ENCODE peak calls at places on chromosomes 12 and 14, in six cellular contexts. One of them, this sample, is unnamed.

GRCh38 chr12:11650697-11651281 is 1.3 kb downstream of the ETV6 start:
- DNase-seq in fibroblast of pulmonary artery: peak
- DNase-seq in heart left ventricle: no peak
- DNase-seq in GM12865: peak
- DNase-seq in Panc1: no peak
- DNase-seq in fibroblast of lung: peak
- DNase-seq in this sample: no peak

GRCh38 chr12:104296718-104297117 is 6.8 kb upstream of the EID3 start:
- DNase-seq in fibroblast of pulmonary artery: no peak
- DNase-seq in Panc1: no peak
- DNase-seq in fibroblast of lung: no peak
- DNase-seq in GM12865: no peak
- DNase-seq in heart left ventricle: no peak
- DNase-seq in this sample: no peak

GRCh38 chr14:69719501-69719951 is 47.4 kb upstream of the SRSF5 start:
- DNase-seq in fibroblast of pulmonary artery: peak
- DNase-seq in heart left ventricle: peak
- DNase-seq in Panc1: no peak
- DNase-seq in GM12865: no peak
- DNase-seq in fibroblast of lung: peak
- DNase-seq in this sample: peak

GRCh38 chr14:73238941-73239340 is 1.6 kb downstream of the PAPLN start:
- DNase-seq in Panc1: no peak
- DNase-seq in fibroblast of lung: peak
- DNase-seq in heart left ventricle: no peak
- DNase-seq in GM12865: no peak
- DNase-seq in fibroblast of pulmonary artery: no peak
- DNase-seq in this sample: no peak

GRCh38 chr12:127657036-127657435 is 609.9 kb upstream of the TMEM132C start:
- DNase-seq in heart left ventricle: no peak
- DNase-seq in Panc1: no peak
- DNase-seq in fibroblast of pulmonary artery: no peak
- DNase-seq in fibroblast of lung: peak
- DNase-seq in GM12865: no peak
- DNase-seq in this sample: no peak

GRCh38 chr12:124665516-124665915 is 98.1 kb upstream of the NCOR2 start:
- DNase-seq in fibroblast of pulmonary artery: peak
- DNase-seq in GM12865: no peak
- DNase-seq in heart left ventricle: no peak
- DNase-seq in fibroblast of lung: peak
- DNase-seq in Panc1: no peak
- DNase-seq in this sample: no peak

GRCh38 chr12:3921142-3921520 is 47.9 kb upstream of the PARP11 start:
- DNase-seq in heart left ventricle: no peak
- DNase-seq in fibroblast of pulmonary artery: no peak
- DNase-seq in GM12865: no peak
- DNase-seq in fibroblast of lung: no peak
- DNase-seq in Panc1: no peak
- DNase-seq in this sample: no peak

GRCh38 chr12:62247646-62248045 is 12.6 kb upstream of the USP15 start:
- DNase-seq in heart left ventricle: no peak
- DNase-seq in Panc1: no peak
- DNase-seq in GM12865: no peak
- DNase-seq in fibroblast of lung: no peak
- DNase-seq in fibroblast of pulmonary artery: no peak
- DNase-seq in this sample: no peak

GRCh38 chr12:9813821-9814798 is 13.2 kb upstream of the KLRF1 start:
- DNase-seq in fibroblast of lung: peak
- DNase-seq in GM12865: peak
- DNase-seq in Panc1: no peak
- DNase-seq in heart left ventricle: peak
- DNase-seq in fibroblast of pulmonary artery: peak
- DNase-seq in this sample: no peak

GRCh38 chr12:119869720-119870119 is 7.4 kb downstream of the CIT start:
- DNase-seq in Panc1: no peak
- DNase-seq in fibroblast of pulmonary artery: peak
- DNase-seq in heart left ventricle: no peak
- DNase-seq in fibroblast of lung: peak
- DNase-seq in GM12865: no peak
- DNase-seq in this sample: no peak

GRCh38 chr14:94935901-94936300 is 166.0 kb upstream of the GSC start:
- DNase-seq in heart left ventricle: no peak
- DNase-seq in GM12865: no peak
- DNase-seq in fibroblast of lung: no peak
- DNase-seq in Panc1: no peak
- DNase-seq in fibroblast of pulmonary artery: no peak
- DNase-seq in this sample: no peak

GRCh38 chr12:120115692-120116442 is 686 bp downstream of the RAB35 start:
- DNase-seq in fibroblast of lung: no peak
- DNase-seq in fibroblast of pulmonary artery: peak
- DNase-seq in GM12865: peak
- DNase-seq in heart left ventricle: no peak
- DNase-seq in Panc1: no peak
- DNase-seq in this sample: no peak

GRCh38 chr14:23512156-23512555 is 39.4 kb downstream of the ZFHX2 start:
- DNase-seq in fibroblast of pulmonary artery: no peak
- DNase-seq in Panc1: no peak
- DNase-seq in fibroblast of lung: peak
- DNase-seq in heart left ventricle: no peak
- DNase-seq in GM12865: no peak
- DNase-seq in this sample: no peak

GRCh38 chr12:126869644-126870043 is 1397.3 kb upstream of the TMEM132C start:
- DNase-seq in Panc1: no peak
- DNase-seq in fibroblast of lung: no peak
- DNase-seq in heart left ventricle: no peak
- DNase-seq in GM12865: no peak
- DNase-seq in fibroblast of pulmonary artery: no peak
- DNase-seq in this sample: no peak

GRCh38 chr14:55123101-55123500 is 6.0 kb upstream of the LGALS3 start:
- DNase-seq in heart left ventricle: no peak
- DNase-seq in fibroblast of lung: peak
- DNase-seq in Panc1: no peak
- DNase-seq in fibroblast of pulmonary artery: peak
- DNase-seq in GM12865: no peak
- DNase-seq in this sample: no peak

GRCh38 chr12:97005612-97006011 is 98.6 kb downstream of the NEDD1 start:
- DNase-seq in GM12865: no peak
- DNase-seq in Panc1: no peak
- DNase-seq in heart left ventricle: no peak
- DNase-seq in fibroblast of pulmonary artery: no peak
- DNase-seq in fibroblast of lung: no peak
- DNase-seq in this sample: no peak

GRCh38 chr14:70881549-70882174 is 25.6 kb upstream of the PCNX1 start:
- DNase-seq in fibroblast of pulmonary artery: no peak
- DNase-seq in Panc1: no peak
- DNase-seq in heart left ventricle: no peak
- DNase-seq in fibroblast of lung: no peak
- DNase-seq in GM12865: peak
- DNase-seq in this sample: no peak

GRCh38 chr14:26204954-26205479 is 392.8 kb downstream of the NOVA1 start:
- DNase-seq in heart left ventricle: peak
- DNase-seq in GM12865: no peak
- DNase-seq in fibroblast of lung: peak
- DNase-seq in Panc1: no peak
- DNase-seq in fibroblast of pulmonary artery: peak
- DNase-seq in this sample: no peak

GRCh38 chr14:52219488-52220084 is 47.9 kb upstream of the PTGDR start:
- DNase-seq in fibroblast of pulmonary artery: peak
- DNase-seq in heart left ventricle: no peak
- DNase-seq in GM12865: no peak
- DNase-seq in Panc1: no peak
- DNase-seq in fibroblast of lung: no peak
- DNase-seq in this sample: no peak

GRCh38 chr12:101920906-101921305 is 43.5 kb downstream of the DRAM1 start:
- DNase-seq in Panc1: no peak
- DNase-seq in heart left ventricle: no peak
- DNase-seq in GM12865: no peak
- DNase-seq in fibroblast of pulmonary artery: no peak
- DNase-seq in fibroblast of lung: peak
- DNase-seq in this sample: no peak

GRCh38 chr14:85058170-85058569 is 471.8 kb upstream of the FLRT2 start:
- DNase-seq in Panc1: no peak
- DNase-seq in fibroblast of lung: peak
- DNase-seq in heart left ventricle: no peak
- DNase-seq in GM12865: no peak
- DNase-seq in fibroblast of pulmonary artery: peak
- DNase-seq in this sample: no peak

GRCh38 chr12:85065816-85066482 is 29.8 kb downstream of the LRRIQ1 start:
- DNase-seq in fibroblast of lung: no peak
- DNase-seq in Panc1: no peak
- DNase-seq in heart left ventricle: no peak
- DNase-seq in GM12865: no peak
- DNase-seq in fibroblast of pulmonary artery: no peak
- DNase-seq in this sample: no peak

GRCh38 chr14:30957813-30958370 is 67.6 kb upstream of the AP4S1 start:
- DNase-seq in fibroblast of pulmonary artery: no peak
- DNase-seq in Panc1: no peak
- DNase-seq in fibroblast of lung: no peak
- DNase-seq in heart left ventricle: no peak
- DNase-seq in GM12865: no peak
- DNase-seq in this sample: peak

GRCh38 chr14:78595797-78596196 is 425.6 kb downstream of the NRXN3 start:
- DNase-seq in fibroblast of lung: no peak
- DNase-seq in fibroblast of pulmonary artery: no peak
- DNase-seq in Panc1: no peak
- DNase-seq in GM12865: peak
- DNase-seq in heart left ventricle: no peak
- DNase-seq in this sample: no peak

GRCh38 chr12:62537544-62537943 is 70.9 kb downstream of the MON2 start:
- DNase-seq in fibroblast of pulmonary artery: peak
- DNase-seq in heart left ventricle: peak
- DNase-seq in fibroblast of lung: peak
- DNase-seq in GM12865: no peak
- DNase-seq in Panc1: no peak
- DNase-seq in this sample: no peak

GRCh38 chr14:34920339-34920738 is 45.2 kb upstream of the BAZ1A start:
- DNase-seq in fibroblast of pulmonary artery: no peak
- DNase-seq in Panc1: no peak
- DNase-seq in fibroblast of lung: peak
- DNase-seq in GM12865: no peak
- DNase-seq in heart left ventricle: no peak
- DNase-seq in this sample: no peak

DNA sequence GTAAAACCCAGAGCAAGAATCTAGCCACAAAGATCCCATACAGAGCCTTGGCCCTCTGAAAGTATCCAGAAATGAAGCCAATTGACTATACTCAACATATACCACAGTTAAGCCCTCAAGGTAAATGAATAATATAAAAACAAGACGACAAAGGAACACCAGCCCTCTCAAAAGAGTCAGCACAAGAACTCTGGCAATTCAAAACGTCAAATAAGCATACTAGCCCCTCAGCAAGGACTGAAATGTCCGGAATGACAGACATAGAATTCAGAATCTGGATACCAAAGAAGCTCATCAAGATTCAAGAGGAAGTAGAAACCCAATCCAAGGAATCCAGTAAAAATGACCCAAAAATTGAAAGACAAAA is 49.9 kb downstream of the GTF2A1 start:
- DNase-seq in fibroblast of pulmonary artery: no peak
- DNase-seq in Panc1: no peak
- DNase-seq in fibroblast of lung: no peak
- DNase-seq in GM12865: no peak
- DNase-seq in heart left ventricle: no peak
- DNase-seq in this sample: no peak
- TF ChIP-seq CTCF in fibroblast of pulmonary artery: no peak
- TF ChIP-seq CTCF in Panc1: peak
- TF ChIP-seq CTCF in fibroblast of lung: no peak
- TF ChIP-seq CTCF in GM12865: no peak
- TF ChIP-seq CTCF in heart left ventricle: no peak
- TF ChIP-seq CTCF in this sample: no peak

DNA sequence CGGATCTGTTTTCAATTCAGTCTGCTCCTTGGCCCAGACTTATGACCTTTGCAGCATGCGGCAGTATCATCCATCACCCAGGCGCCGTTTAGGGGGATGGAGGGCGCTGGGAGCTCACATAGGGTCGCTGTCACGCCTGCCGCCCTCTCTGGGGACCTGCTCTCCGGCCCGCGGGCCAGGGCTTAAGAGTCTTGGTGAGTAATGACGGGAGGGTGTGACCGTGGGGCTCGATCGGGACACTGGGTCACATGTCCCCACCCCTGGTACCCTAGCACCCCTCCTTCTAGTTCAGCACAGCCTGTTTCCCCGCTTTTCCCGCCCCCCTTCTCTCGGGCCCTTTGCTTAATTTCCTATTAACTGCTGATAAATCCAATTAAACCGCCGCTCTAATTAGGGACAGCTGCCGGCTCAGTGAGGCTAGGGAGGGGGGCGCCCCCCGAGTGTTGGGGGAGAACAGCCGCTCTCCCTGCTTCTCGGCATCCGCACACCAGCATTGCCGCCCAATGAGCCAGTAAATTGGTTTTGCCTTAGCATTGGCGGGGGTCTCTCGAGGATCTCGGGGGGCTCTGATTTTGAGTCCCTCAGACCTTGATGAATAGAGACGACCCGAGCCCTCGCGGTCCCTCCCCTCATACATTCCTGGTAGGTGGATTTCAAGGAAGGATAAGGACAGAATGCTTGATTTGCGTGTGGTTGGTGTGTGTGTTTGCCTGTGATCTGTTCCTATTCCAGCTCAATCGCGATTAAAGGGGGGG is 9.3 kb downstream of the STAC3 start:
- DNase-seq in heart left ventricle: no peak
- DNase-seq in fibroblast of lung: no peak
- DNase-seq in GM12865: no peak
- DNase-seq in Panc1: no peak
- DNase-seq in fibroblast of pulmonary artery: no peak
- DNase-seq in this sample: no peak
- H3K4me3 ChIP-seq in heart left ventricle: no peak
- H3K4me3 ChIP-seq in fibroblast of lung: peak
- H3K4me3 ChIP-seq in GM12865: no peak
- H3K4me3 ChIP-seq in Panc1: no peak
- H3K4me3 ChIP-seq in fibroblast of pulmonary artery: peak
- H3K4me3 ChIP-seq in this sample: no peak

GRCh38 chr12:28110329-28110728 is 79.9 kb upstream of the CCDC91 start:
- DNase-seq in heart left ventricle: no peak
- DNase-seq in fibroblast of lung: no peak
- DNase-seq in fibroblast of pulmonary artery: peak
- DNase-seq in GM12865: no peak
- DNase-seq in Panc1: no peak
- DNase-seq in this sample: no peak
- TF ChIP-seq CTCF in heart left ventricle: no peak
- TF ChIP-seq CTCF in fibroblast of lung: no peak
- TF ChIP-seq CTCF in fibroblast of pulmonary artery: peak
- TF ChIP-seq CTCF in GM12865: no peak
- TF ChIP-seq CTCF in Panc1: peak
- TF ChIP-seq CTCF in this sample: no peak

DNA sequence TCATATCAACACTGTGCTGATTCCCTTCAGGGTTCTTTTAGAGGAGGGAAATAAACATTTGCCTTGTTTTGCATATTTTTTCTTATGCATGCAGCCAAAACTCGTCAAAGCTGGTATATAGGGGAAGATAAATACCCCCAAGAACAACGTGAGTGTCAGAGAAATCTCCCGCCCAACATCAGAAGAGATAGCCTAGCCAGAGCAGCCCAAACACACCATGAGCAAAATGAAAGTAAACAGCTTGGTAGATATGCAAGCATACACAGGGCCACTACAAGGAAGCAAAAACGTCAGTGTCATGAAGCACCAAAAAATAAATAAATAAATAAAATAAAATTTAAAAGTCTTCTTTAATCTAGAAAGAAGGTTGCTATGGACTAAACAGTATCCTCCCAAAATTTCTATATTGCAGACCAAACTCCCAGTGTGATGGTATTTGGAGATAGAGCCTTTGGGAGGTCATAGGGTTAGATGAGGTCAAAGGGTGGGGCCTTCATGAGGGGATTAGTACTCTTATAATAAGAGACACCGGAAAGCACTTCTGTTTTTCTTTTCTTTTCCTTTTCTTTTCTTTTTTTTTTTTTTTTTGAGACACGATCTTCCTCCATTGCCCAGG is 22.2 kb downstream of the EIF5 start:
- DNase-seq in fibroblast of pulmonary artery: no peak
- DNase-seq in fibroblast of lung: no peak
- DNase-seq in heart left ventricle: no peak
- DNase-seq in Panc1: no peak
- DNase-seq in GM12865: peak
- DNase-seq in this sample: no peak
- H3K4me3 ChIP-seq in fibroblast of pulmonary artery: no peak
- H3K4me3 ChIP-seq in fibroblast of lung: no peak
- H3K4me3 ChIP-seq in heart left ventricle: no peak
- H3K4me3 ChIP-seq in Panc1: no peak
- H3K4me3 ChIP-seq in GM12865: peak
- H3K4me3 ChIP-seq in this sample: no peak